ENCODE peak calls at places on chromosomes 2 and 18, in ten cellular contexts. One of them, this sample, is unnamed.

GRCh38 chr18:24763765-24764548 is 303.5 kb downstream of the HRH4 start:
- DNase-seq in NCI-H1092: no peak
- DNase-seq in AG04449: no peak
- DNase-seq in left ventricle myocardium superior: peak
- DNase-seq in HEK293T: no peak
- DNase-seq in glomerular endothelial cell: no peak
- DNase-seq in NCI-H526 treated with DMSO at 0.1 percent for 48 hours: no peak
- DNase-seq in T-helper 2 cell: no peak
- DNase-seq in glutamatergic neuron: no peak
- DNase-seq in bronchial epithelial cell: no peak
- DNase-seq in this sample: no peak

GRCh38 chr2:231904161-231904611 is 22.0 kb downstream of the NPPC start:
- DNase-seq in NCI-H1092: no peak
- DNase-seq in AG04449: no peak
- DNase-seq in left ventricle myocardium superior: no peak
- DNase-seq in HEK293T: no peak
- DNase-seq in glomerular endothelial cell: no peak
- DNase-seq in NCI-H526 treated with DMSO at 0.1 percent for 48 hours: no peak
- DNase-seq in T-helper 2 cell: no peak
- DNase-seq in glutamatergic neuron: peak
- DNase-seq in bronchial epithelial cell: no peak
- DNase-seq in this sample: no peak

GRCh38 chr2:30664761-30665358 is 142.4 kb downstream of the CAPN13 start:
- DNase-seq in NCI-H1092: no peak
- DNase-seq in AG04449: peak
- DNase-seq in left ventricle myocardium superior: no peak
- DNase-seq in HEK293T: no peak
- DNase-seq in glomerular endothelial cell: no peak
- DNase-seq in NCI-H526 treated with DMSO at 0.1 percent for 48 hours: no peak
- DNase-seq in T-helper 2 cell: no peak
- DNase-seq in glutamatergic neuron: no peak
- DNase-seq in bronchial epithelial cell: peak
- DNase-seq in this sample: no peak

GRCh38 chr2:160747771-160748170 is 254.2 kb upstream of the RBMS1 start:
- DNase-seq in NCI-H1092: no peak
- DNase-seq in AG04449: peak
- DNase-seq in left ventricle myocardium superior: no peak
- DNase-seq in HEK293T: no peak
- DNase-seq in glomerular endothelial cell: no peak
- DNase-seq in NCI-H526 treated with DMSO at 0.1 percent for 48 hours: no peak
- DNase-seq in T-helper 2 cell: no peak
- DNase-seq in glutamatergic neuron: no peak
- DNase-seq in bronchial epithelial cell: peak
- DNase-seq in this sample: no peak

GRCh38 chr2:233117811-233118480 is 57.8 kb downstream of the INPP5D start:
- DNase-seq in NCI-H1092: no peak
- DNase-seq in AG04449: no peak
- DNase-seq in left ventricle myocardium superior: no peak
- DNase-seq in HEK293T: no peak
- DNase-seq in glomerular endothelial cell: no peak
- DNase-seq in NCI-H526 treated with DMSO at 0.1 percent for 48 hours: no peak
- DNase-seq in T-helper 2 cell: no peak
- DNase-seq in glutamatergic neuron: no peak
- DNase-seq in bronchial epithelial cell: no peak
- DNase-seq in this sample: no peak

GRCh38 chr2:188414412-188414811 is 122.7 kb downstream of the GULP1 start:
- DNase-seq in NCI-H1092: no peak
- DNase-seq in AG04449: peak
- DNase-seq in left ventricle myocardium superior: no peak
- DNase-seq in HEK293T: no peak
- DNase-seq in glomerular endothelial cell: no peak
- DNase-seq in NCI-H526 treated with DMSO at 0.1 percent for 48 hours: no peak
- DNase-seq in T-helper 2 cell: no peak
- DNase-seq in glutamatergic neuron: no peak
- DNase-seq in bronchial epithelial cell: no peak
- DNase-seq in this sample: no peak

GRCh38 chr2:19580264-19580663 is 221.8 kb upstream of the OSR1 start:
- DNase-seq in NCI-H1092: no peak
- DNase-seq in AG04449: no peak
- DNase-seq in left ventricle myocardium superior: no peak
- DNase-seq in HEK293T: no peak
- DNase-seq in glomerular endothelial cell: no peak
- DNase-seq in NCI-H526 treated with DMSO at 0.1 percent for 48 hours: no peak
- DNase-seq in T-helper 2 cell: no peak
- DNase-seq in glutamatergic neuron: no peak
- DNase-seq in bronchial epithelial cell: peak
- DNase-seq in this sample: no peak

GRCh38 chr18:136433-136832 is 21.9 kb upstream of the USP14 start:
- DNase-seq in NCI-H1092: no peak
- DNase-seq in AG04449: no peak
- DNase-seq in left ventricle myocardium superior: no peak
- DNase-seq in HEK293T: no peak
- DNase-seq in glomerular endothelial cell: no peak
- DNase-seq in NCI-H526 treated with DMSO at 0.1 percent for 48 hours: no peak
- DNase-seq in T-helper 2 cell: peak
- DNase-seq in glutamatergic neuron: no peak
- DNase-seq in bronchial epithelial cell: no peak
- DNase-seq in this sample: peak

GRCh38 chr2:31138037-31138962 is at the start of gene GALNT14:
- DNase-seq in NCI-H1092: peak
- DNase-seq in AG04449: no peak
- DNase-seq in left ventricle myocardium superior: peak
- DNase-seq in HEK293T: peak
- DNase-seq in glomerular endothelial cell: no peak
- DNase-seq in NCI-H526 treated with DMSO at 0.1 percent for 48 hours: peak
- DNase-seq in T-helper 2 cell: peak
- DNase-seq in glutamatergic neuron: peak
- DNase-seq in bronchial epithelial cell: peak
- DNase-seq in this sample: no peak

GRCh38 chr2:162196611-162197010 is 44.6 kb upstream of the GCG start:
- DNase-seq in NCI-H1092: no peak
- DNase-seq in AG04449: no peak
- DNase-seq in left ventricle myocardium superior: no peak
- DNase-seq in HEK293T: no peak
- DNase-seq in glomerular endothelial cell: no peak
- DNase-seq in NCI-H526 treated with DMSO at 0.1 percent for 48 hours: no peak
- DNase-seq in T-helper 2 cell: no peak
- DNase-seq in glutamatergic neuron: no peak
- DNase-seq in bronchial epithelial cell: peak
- DNase-seq in this sample: no peak

GRCh38 chr2:11896386-11896785 is 150.0 kb downstream of the LPIN1 start:
- DNase-seq in NCI-H1092: no peak
- DNase-seq in AG04449: no peak
- DNase-seq in left ventricle myocardium superior: no peak
- DNase-seq in HEK293T: no peak
- DNase-seq in glomerular endothelial cell: no peak
- DNase-seq in NCI-H526 treated with DMSO at 0.1 percent for 48 hours: no peak
- DNase-seq in T-helper 2 cell: no peak
- DNase-seq in glutamatergic neuron: no peak
- DNase-seq in bronchial epithelial cell: no peak
- DNase-seq in this sample: no peak

GRCh38 chr2:206642075-206643025 is at the start of gene FAM237A:
- DNase-seq in NCI-H1092: no peak
- DNase-seq in AG04449: no peak
- DNase-seq in left ventricle myocardium superior: peak
- DNase-seq in HEK293T: peak
- DNase-seq in glomerular endothelial cell: peak
- DNase-seq in NCI-H526 treated with DMSO at 0.1 percent for 48 hours: no peak
- DNase-seq in T-helper 2 cell: peak
- DNase-seq in glutamatergic neuron: peak
- DNase-seq in bronchial epithelial cell: peak
- DNase-seq in this sample: peak

GRCh38 chr2:40721595-40721994 is 269.7 kb upstream of the SLC8A1 start:
- DNase-seq in NCI-H1092: no peak
- DNase-seq in AG04449: no peak
- DNase-seq in left ventricle myocardium superior: no peak
- DNase-seq in HEK293T: no peak
- DNase-seq in glomerular endothelial cell: no peak
- DNase-seq in NCI-H526 treated with DMSO at 0.1 percent for 48 hours: no peak
- DNase-seq in T-helper 2 cell: no peak
- DNase-seq in glutamatergic neuron: no peak
- DNase-seq in bronchial epithelial cell: peak
- DNase-seq in this sample: no peak

GRCh38 chr18:45083456-45083855 is 402.8 kb downstream of the SETBP1 start:
- DNase-seq in NCI-H1092: no peak
- DNase-seq in AG04449: no peak
- DNase-seq in left ventricle myocardium superior: no peak
- DNase-seq in HEK293T: no peak
- DNase-seq in glomerular endothelial cell: no peak
- DNase-seq in NCI-H526 treated with DMSO at 0.1 percent for 48 hours: no peak
- DNase-seq in T-helper 2 cell: no peak
- DNase-seq in glutamatergic neuron: peak
- DNase-seq in bronchial epithelial cell: no peak
- DNase-seq in this sample: no peak

This sample was measured in HuH-7.